ENCODE peak calls at places on chromosomes 13 and 19, in seven cellular contexts. K, X, N, T, L, Y and P are unnamed samples.

GRCh38 chr19:41795031-41795461 is 1.3 kb upstream of the CEACAM3 start:
- DNase-seq in K (peak; percentile 54), X (no peak), N (peak; percentile 57), T (peak; percentile 48), L (peak; percentile 53), Y (no peak), P (peak; percentile 66)

GRCh38 chr13:114222461-114222968 is 12.2 kb upstream of the CDC16 start:
- DNase-seq in K (no peak), X (no peak), N (no peak), T (no peak), L (no peak), Y (no peak), P (no peak)

GRCh38 chr19:17469092-17469370 is 1.3 kb upstream of the SLC27A1 start:
- DNase-seq in K (no peak), X (no peak), N (no peak), T (no peak), L (no peak), Y (no peak), P (no peak)

GRCh38 chr19:2359992-2360875 is at the start of gene TMPRSS9:
- DNase-seq in K (no peak), X (no peak), N (peak; percentile 32), T (no peak), L (no peak), Y (no peak), P (no peak)

GRCh38 chr13:114258589-114258988 is 22.8 kb upstream of the UPF3A start:
- DNase-seq in K (no peak), X (no peak), N (no peak), T (no peak), L (no peak), Y (no peak), P (no peak)

GRCh38 chr19:11626252-11626651 is 29.0 kb downstream of the ZNF627 start:
- DNase-seq in K (no peak), X (no peak), N (no peak), T (no peak), L (no peak), Y (no peak), P (no peak)

GRCh38 chr19:42284641-42285341 is 15.7 kb downstream of the CIC start:
- DNase-seq in K (no peak), X (peak; percentile 18), N (peak; percentile 56), T (no peak), L (no peak), Y (no peak), P (no peak)

GRCh38 chr19:29273000-29273691 is 60.2 kb upstream of the UQCRFS1 start:
- DNase-seq in K (no peak), X (no peak), N (no peak), T (no peak), L (no peak), Y (no peak), P (no peak)

GRCh38 chr19:48600679-48601382 is 5.7 kb upstream of the SPACA4 start:
- DNase-seq in K (no peak), X (no peak), N (no peak), T (no peak), L (no peak), Y (no peak), P (no peak)

GRCh38 chr13:47723898-47724297 is 277.2 kb downstream of the SUCLA2 start:
- DNase-seq in K (no peak), X (no peak), N (peak; percentile 20), T (no peak), L (no peak), Y (no peak), P (no peak)

GRCh38 chr13:113926951-113927660 is 46.8 kb downstream of the C13orf46 start:
- DNase-seq in K (no peak), X (no peak), N (no peak), T (no peak), L (no peak), Y (no peak), P (no peak)

GRCh38 chr13:51800456-51800855 is 3.5 kb downstream of the DHRS12 start:
- DNase-seq in K (no peak), X (no peak), N (no peak), T (no peak), L (no peak), Y (no peak), P (no peak)

GRCh38 chr19:370641-371330 is 26.2 kb upstream of the MIER2 start:
- DNase-seq in K (no peak), X (no peak), N (no peak), T (no peak), L (no peak), Y (no peak), P (no peak)

GRCh38 chr13:25630327-25630726 is 258.6 kb downstream of the ATP8A2 start:
- DNase-seq in K (no peak), X (no peak), N (peak; percentile 18), T (no peak), L (no peak), Y (no peak), P (no peak)

GRCh38 chr13:38763446-38764381 is 76.8 kb downstream of the FREM2 start:
- DNase-seq in K (no peak), X (no peak), N (peak; percentile 81), T (peak; percentile 43), L (peak; percentile 38), Y (no peak), P (no peak)

GRCh38 chr13:51999525-51999924 is 11.7 kb downstream of the ATP7B start:
- DNase-seq in K (no peak), X (no peak), N (no peak), T (no peak), L (peak; percentile 20), Y (peak; percentile 78), P (no peak)

GRCh38 chr19:17719730-17720486 is 628 bp downstream of the MAP1S start:
- DNase-seq in K (peak; percentile 15), X (no peak), N (peak; percentile 37), T (no peak), L (no peak), Y (no peak), P (peak; percentile 36)

GRCh38 chr13:66358564-66358963 is 871.6 kb downstream of the PCDH9 start:
- DNase-seq in K (no peak), X (no peak), N (no peak), T (no peak), L (no peak), Y (no peak), P (no peak)

GRCh38 chr13:109162248-109163051 is 533.0 kb downstream of the MYO16 start:
- DNase-seq in K (no peak), X (no peak), N (no peak), T (no peak), L (no peak), Y (no peak), P (no peak)

GRCh38 chr19:310781-311496 is 19.7 kb upstream of the PLPP2 start:
- DNase-seq in K (no peak), X (no peak), N (no peak), T (no peak), L (no peak), Y (no peak), P (no peak)

DNA sequence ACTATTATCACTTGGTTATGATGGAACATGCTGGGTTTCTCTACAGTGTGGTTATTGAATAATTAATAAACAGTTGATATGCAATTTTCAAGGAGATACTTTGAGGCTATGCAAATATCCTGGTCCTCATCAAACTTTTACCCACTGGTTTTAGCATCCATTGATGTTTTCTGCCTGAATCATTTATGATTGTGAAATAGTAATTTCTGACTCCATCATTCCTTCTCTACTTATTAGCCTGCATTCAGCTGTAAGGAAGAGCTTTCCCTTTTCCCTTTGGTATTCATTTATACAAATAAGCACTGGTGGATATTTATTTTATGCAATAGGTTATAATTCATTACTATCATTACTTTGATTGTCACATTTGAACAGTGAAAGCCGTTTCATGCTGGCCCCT is 13.9 kb upstream of the DNAJC15 start:
- DNase-seq in K (no peak), X (no peak), N (no peak), T (no peak), L (no peak), Y (no peak), P (no peak)
- TF ChIP-seq CTCF in K (no peak), X (no peak), N (no peak), T (no peak), L (no peak), Y (no peak), P (no peak)

DNA sequence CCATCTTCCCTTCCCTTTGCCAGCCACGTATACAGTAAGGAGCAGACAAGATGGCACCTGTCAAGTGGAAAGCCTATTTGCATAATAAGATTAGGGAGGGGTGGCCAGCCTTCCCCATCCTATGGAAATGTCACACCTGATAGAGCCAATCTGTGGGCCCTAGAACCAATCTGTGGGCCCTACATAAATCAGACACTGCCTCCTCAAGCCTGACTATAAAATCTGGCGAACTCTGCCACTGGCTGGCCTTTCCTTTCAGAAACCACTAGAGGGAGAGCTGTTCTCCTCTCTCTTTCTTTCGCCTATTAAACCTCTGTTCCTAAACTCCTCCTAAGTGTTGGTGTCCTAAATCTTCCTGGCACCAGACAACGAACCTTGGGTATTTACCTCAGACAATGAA is 231.5 kb upstream of the KLHL1 start:
- DNase-seq in K (no peak), X (no peak), N (peak; percentile 64), T (no peak), L (peak; percentile 32), Y (no peak), P (peak; percentile 36)
- TF ChIP-seq CTCF in K (no peak), X (peak; percentile 26), N (peak; percentile 79), T (peak; percentile 68), L (peak; percentile 65), Y (no peak), P (peak; percentile 75)

DNA sequence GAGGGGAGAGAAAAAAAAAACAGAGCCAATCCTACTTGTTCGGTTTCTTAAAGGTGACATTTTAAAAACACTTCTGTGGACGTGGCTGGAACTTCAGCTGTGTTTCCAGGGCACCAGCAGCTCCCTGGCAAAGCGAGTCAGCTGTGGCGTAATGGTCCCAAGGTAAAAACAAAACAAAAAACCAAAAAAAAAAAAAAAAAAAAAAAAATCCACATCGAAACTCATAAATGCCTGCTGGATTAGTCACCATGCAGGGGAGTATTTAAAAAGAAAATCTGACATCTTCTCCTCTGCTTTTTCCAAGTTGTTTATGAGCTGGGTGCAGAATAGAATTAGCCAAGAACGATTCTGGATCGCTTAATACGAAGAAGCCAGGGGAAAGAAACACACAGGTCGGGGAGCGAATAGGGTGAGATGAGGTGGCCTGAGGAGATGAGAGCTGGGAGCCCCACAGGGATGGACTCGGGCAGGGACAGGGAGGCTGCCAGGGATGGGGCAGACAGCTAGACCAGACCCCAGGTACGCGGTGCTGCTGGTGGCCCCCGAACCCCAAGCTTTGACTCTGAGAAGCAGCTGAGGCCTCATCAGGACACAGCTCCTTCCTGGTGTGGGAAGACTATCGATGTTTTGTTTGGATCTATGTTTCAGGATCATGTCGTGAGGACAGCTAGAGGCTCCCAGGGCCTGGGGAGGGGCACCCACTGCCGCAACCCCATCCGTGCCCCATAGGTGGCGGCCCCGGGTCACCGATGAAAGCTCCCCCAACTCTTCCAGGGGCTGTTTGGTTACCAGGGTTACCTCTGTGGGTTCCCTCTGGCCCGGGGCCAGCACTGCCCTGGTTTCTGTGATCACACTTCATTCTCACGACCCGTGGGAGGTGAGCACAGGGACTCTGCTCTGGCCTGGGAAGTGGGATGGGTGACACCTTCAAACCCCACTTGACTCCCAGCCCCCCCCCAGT is 3.1 kb upstream of the CTXN1 start:
- DNase-seq in K (peak; percentile 54), X (no peak), N (peak; percentile 75), T (peak; percentile 42), L (peak; percentile 72), Y (no peak), P (peak; percentile 71)
- TF ChIP-seq CTCF in K (peak; percentile 51), X (peak; percentile 56), N (peak; percentile 53), T (peak; percentile 56), L (peak; percentile 51), Y (no peak), P (peak; percentile 64)

DNA sequence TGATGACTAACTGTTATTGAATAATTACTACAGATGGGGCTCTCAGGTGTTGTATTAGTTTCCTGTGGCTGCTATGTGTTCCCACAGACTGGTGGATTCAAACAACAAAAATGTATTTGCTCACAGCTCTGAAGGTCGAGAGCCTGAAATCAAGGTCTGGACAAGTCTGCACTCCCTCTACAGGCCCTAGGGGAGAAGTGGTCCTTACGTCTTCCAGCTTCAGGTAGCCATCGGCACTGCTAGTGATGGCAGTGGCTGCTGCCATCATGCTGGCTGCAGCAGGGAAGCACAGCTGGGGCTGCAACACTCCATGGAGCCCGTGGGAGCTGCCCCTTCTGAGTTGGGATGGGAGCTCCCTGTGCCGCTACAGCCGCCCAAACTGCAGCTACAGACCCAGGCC is 1.9 kb downstream of the TEX26 start:
- DNase-seq in K (no peak), X (no peak), N (peak; percentile 48), T (no peak), L (no peak), Y (no peak), P (peak; percentile 20)
- TF ChIP-seq CTCF in K (no peak), X (no peak), N (peak; percentile 40), T (peak; percentile 23), L (peak; percentile 29), Y (no peak), P (peak; percentile 18)